ENCODE peak calls at places on chromosomes 2 and 18, in four cellular contexts. One of them, this sample, is unnamed.

GRCh38 chr18:10406172-10406663 is 48.2 kb upstream of the APCDD1 start:
- DNase-seq in NCI-H2081: peak; percentile 71
- DNase-seq in GM23248: no peak
- DNase-seq in germinal center: no peak
- DNase-seq in this sample: no peak

GRCh38 chr2:128172191-128172590 is 81.2 kb downstream of the UGGT1 start:
- DNase-seq in NCI-H2081: no peak
- DNase-seq in GM23248: peak; percentile 25
- DNase-seq in germinal center: no peak
- DNase-seq in this sample: no peak

GRCh38 chr2:36222485-36222884 is 133.1 kb upstream of the CRIM1 start:
- DNase-seq in NCI-H2081: no peak
- DNase-seq in GM23248: no peak
- DNase-seq in germinal center: no peak
- DNase-seq in this sample: no peak

GRCh38 chr2:127170021-127170420 is 50.1 kb downstream of the CYP27C1 start:
- DNase-seq in NCI-H2081: no peak
- DNase-seq in GM23248: no peak
- DNase-seq in germinal center: no peak
- DNase-seq in this sample: no peak

GRCh38 chr18:70288851-70289328 is at the start of gene SOCS6:
- DNase-seq in NCI-H2081: peak; percentile 44
- DNase-seq in GM23248: peak; percentile 79
- DNase-seq in germinal center: peak; percentile 68
- DNase-seq in this sample: peak; percentile 85

GRCh38 chr2:197096649-197097048 is 170.1 kb upstream of the PGAP1 start:
- DNase-seq in NCI-H2081: no peak
- DNase-seq in GM23248: no peak
- DNase-seq in germinal center: no peak
- DNase-seq in this sample: no peak

GRCh38 chr2:172442072-172442895 is 14.9 kb downstream of the ITGA6 start:
- DNase-seq in NCI-H2081: no peak
- DNase-seq in GM23248: peak; percentile 98
- DNase-seq in germinal center: no peak
- DNase-seq in this sample: no peak

GRCh38 chr2:134014196-134014960 is 239.5 kb upstream of the MGAT5 start:
- DNase-seq in NCI-H2081: no peak
- DNase-seq in GM23248: no peak
- DNase-seq in germinal center: no peak
- DNase-seq in this sample: no peak

GRCh38 chr18:79988079-79988924 is at the start of gene TXNL4A:
- DNase-seq in NCI-H2081: peak; percentile 79
- DNase-seq in GM23248: peak; percentile 97
- DNase-seq in germinal center: peak; percentile 84
- DNase-seq in this sample: peak; percentile 92

GRCh38 chr2:121360566-121361300 is 75.7 kb upstream of the TFCP2L1 start:
- DNase-seq in NCI-H2081: no peak
- DNase-seq in GM23248: peak; percentile 97
- DNase-seq in germinal center: no peak
- DNase-seq in this sample: no peak

GRCh38 chr2:240564191-240564570 is 4.0 kb downstream of the DUSP28 start:
- DNase-seq in NCI-H2081: no peak
- DNase-seq in GM23248: no peak
- DNase-seq in germinal center: no peak
- DNase-seq in this sample: no peak

GRCh38 chr2:73917696-73918207 is 8.9 kb upstream of the DGUOK start:
- DNase-seq in NCI-H2081: no peak
- DNase-seq in GM23248: no peak
- DNase-seq in germinal center: no peak
- DNase-seq in this sample: no peak

GRCh38 chr2:162258686-162259085 is 15.4 kb upstream of the FAP start:
- DNase-seq in NCI-H2081: no peak
- DNase-seq in GM23248: peak; percentile 88
- DNase-seq in germinal center: no peak
- DNase-seq in this sample: no peak

GRCh38 chr2:42957109-42958035 is 165.0 kb upstream of the HAAO start:
- DNase-seq in NCI-H2081: no peak
- DNase-seq in GM23248: no peak
- DNase-seq in germinal center: no peak
- DNase-seq in this sample: no peak

GRCh38 chr2:238415893-238416292 is 10.8 kb upstream of the ASB1 start:
- DNase-seq in NCI-H2081: no peak
- DNase-seq in GM23248: no peak
- DNase-seq in germinal center: no peak
- DNase-seq in this sample: no peak

GRCh38 chr2:232928564-232929302 is 58.7 kb downstream of the SNORC start:
- DNase-seq in NCI-H2081: no peak
- DNase-seq in GM23248: no peak
- DNase-seq in germinal center: no peak
- DNase-seq in this sample: no peak

GRCh38 chr2:69779258-69779989 is 37.5 kb downstream of the ANXA4 start:
- DNase-seq in NCI-H2081: no peak
- DNase-seq in GM23248: peak; percentile 37
- DNase-seq in germinal center: no peak
- DNase-seq in this sample: no peak

GRCh38 chr2:52423111-52423510 is 1344.5 kb upstream of the CHAC2 start:
- DNase-seq in NCI-H2081: no peak
- DNase-seq in GM23248: no peak
- DNase-seq in germinal center: no peak
- DNase-seq in this sample: no peak

GRCh38 chr2:236579746-236580315 is 10.2 kb downstream of the ACKR3 start:
- DNase-seq in NCI-H2081: no peak
- DNase-seq in GM23248: no peak
- DNase-seq in germinal center: no peak
- DNase-seq in this sample: no peak

GRCh38 chr18:74724186-74724585 is 126.5 kb downstream of the ZNF407 start:
- DNase-seq in NCI-H2081: no peak
- DNase-seq in GM23248: peak; percentile 81
- DNase-seq in germinal center: no peak
- DNase-seq in this sample: no peak

GRCh38 chr2:229231469-229231868 is 39.6 kb downstream of the PID1 start:
- DNase-seq in NCI-H2081: no peak
- DNase-seq in GM23248: no peak
- DNase-seq in germinal center: no peak
- DNase-seq in this sample: no peak

GRCh38 chr18:7987284-7987976 is 420.3 kb downstream of the PTPRM start:
- DNase-seq in NCI-H2081: no peak
- DNase-seq in GM23248: peak; percentile 82
- DNase-seq in germinal center: no peak
- DNase-seq in this sample: no peak

GRCh38 chr18:24656571-24656971 is 196.1 kb downstream of the HRH4 start:
- DNase-seq in NCI-H2081: no peak
- DNase-seq in GM23248: peak; percentile 72
- DNase-seq in germinal center: no peak
- DNase-seq in this sample: no peak

GRCh38 chr18:61085751-61086150 is 247.5 kb upstream of the CDH20 start:
- DNase-seq in NCI-H2081: peak; percentile 6
- DNase-seq in GM23248: no peak
- DNase-seq in germinal center: no peak
- DNase-seq in this sample: no peak

GRCh38 chr18:46199515-46200147 is 95.4 kb downstream of the HAUS1 start:
- DNase-seq in NCI-H2081: no peak
- DNase-seq in GM23248: peak; percentile 68
- DNase-seq in germinal center: no peak
- DNase-seq in this sample: no peak

GRCh38 chr2:128438586-128438985 is 119.9 kb upstream of the HS6ST1 start:
- DNase-seq in NCI-H2081: no peak
- DNase-seq in GM23248: no peak
- DNase-seq in germinal center: no peak
- DNase-seq in this sample: no peak

GRCh38 chr18:31445908-31446307 is 1.6 kb upstream of the DSG3 start:
- DNase-seq in NCI-H2081: no peak
- DNase-seq in GM23248: no peak
- DNase-seq in germinal center: no peak
- DNase-seq in this sample: no peak

GRCh38 chr2:160751021-160751420 is 257.4 kb upstream of the RBMS1 start:
- DNase-seq in NCI-H2081: no peak
- DNase-seq in GM23248: peak; percentile 72
- DNase-seq in germinal center: no peak
- DNase-seq in this sample: no peak

GRCh38 chr2:38706846-38707345 is 41.0 kb downstream of the GALM start:
- DNase-seq in NCI-H2081: no peak
- DNase-seq in GM23248: no peak
- DNase-seq in germinal center: no peak
- DNase-seq in this sample: no peak

GRCh38 chr18:54580202-54580729 is 10.8 kb upstream of the DYNAP start:
- DNase-seq in NCI-H2081: no peak
- DNase-seq in GM23248: no peak
- DNase-seq in germinal center: no peak
- DNase-seq in this sample: no peak

GRCh38 chr18:48123324-48123723 is 192.9 kb upstream of the SMAD2 start:
- DNase-seq in NCI-H2081: no peak
- DNase-seq in GM23248: no peak
- DNase-seq in germinal center: no peak
- DNase-seq in this sample: no peak

GRCh38 chr2:51324028-51324427 is 292.1 kb upstream of the NRXN1 start:
- DNase-seq in NCI-H2081: no peak
- DNase-seq in GM23248: no peak
- DNase-seq in germinal center: no peak
- DNase-seq in this sample: no peak

This sample was measured in GM13976.